ENCODE peak calls at places on chromosomes 12 and 14, in five cellular contexts. O is AG09309, E is fibroblast of pulmonary artery, V is GM12865, U is ovary. S is an unnamed sample.

GRCh38 chr12:92064420-92064819 is 81.2 kb downstream of the BTG1 start:
- DNase-seq in O (no peak), E (no peak), V (no peak), U (no peak), S (no peak)

GRCh38 chr14:26595922-26596721 is 1.7 kb downstream of the NOVA1 start:
- DNase-seq in O (no peak), E (peak; percentile 39), V (no peak), U (no peak), S (no peak)

GRCh38 chr14:39228044-39228443 is 5.7 kb upstream of the MIA2 start:
- DNase-seq in O (no peak), E (no peak), V (no peak), U (no peak), S (no peak)

GRCh38 chr12:109879332-109880048 is 851 bp downstream of the GLTP start:
- DNase-seq in O (no peak), E (peak; percentile 24), V (no peak), U (no peak), S (no peak)

GRCh38 chr14:102644523-102644922 is 52.1 kb downstream of the RCOR1 start:
- DNase-seq in O (no peak), E (no peak), V (no peak), U (no peak), S (no peak)

GRCh38 chr12:14892726-14893442 is 7.2 kb upstream of the MGP start:
- DNase-seq in O (no peak), E (peak; percentile 71), V (peak; percentile 22), U (peak; percentile 56), S (no peak)

GRCh38 chr12:105106621-105107020 is 910 bp upstream of the WASHC4 start:
- DNase-seq in O (no peak), E (no peak), V (no peak), U (no peak), S (no peak)

GRCh38 chr12:56082382-56082781 is 2.4 kb downstream of the ERBB3 start:
- DNase-seq in O (no peak), E (no peak), V (no peak), U (no peak), S (no peak)

GRCh38 chr14:42617005-42617404 is 1010.3 kb downstream of the LRFN5 start:
- DNase-seq in O (no peak), E (no peak), V (no peak), U (no peak), S (no peak)

GRCh38 chr12:54217774-54218221 is 29.0 kb upstream of the SMUG1 start:
- DNase-seq in O (no peak), E (peak; percentile 18), V (peak; percentile 80), U (peak; percentile 76), S (no peak)

GRCh38 chr12:54214553-54215374 is 26.0 kb upstream of the SMUG1 start:
- DNase-seq in O (peak; percentile 54), E (peak; percentile 91), V (peak; percentile 95), U (peak; percentile 88), S (peak; percentile 65)

GRCh38 chr12:54216580-54217308 is 28.0 kb upstream of the SMUG1 start:
- DNase-seq in O (no peak), E (peak; percentile 79), V (peak; percentile 89), U (peak; percentile 74), S (peak; percentile 62)

GRCh38 chr12:54217309-54217661 is 28.5 kb upstream of the SMUG1 start:
- DNase-seq in O (no peak), E (no peak), V (no peak), U (no peak), S (no peak)

DNA sequence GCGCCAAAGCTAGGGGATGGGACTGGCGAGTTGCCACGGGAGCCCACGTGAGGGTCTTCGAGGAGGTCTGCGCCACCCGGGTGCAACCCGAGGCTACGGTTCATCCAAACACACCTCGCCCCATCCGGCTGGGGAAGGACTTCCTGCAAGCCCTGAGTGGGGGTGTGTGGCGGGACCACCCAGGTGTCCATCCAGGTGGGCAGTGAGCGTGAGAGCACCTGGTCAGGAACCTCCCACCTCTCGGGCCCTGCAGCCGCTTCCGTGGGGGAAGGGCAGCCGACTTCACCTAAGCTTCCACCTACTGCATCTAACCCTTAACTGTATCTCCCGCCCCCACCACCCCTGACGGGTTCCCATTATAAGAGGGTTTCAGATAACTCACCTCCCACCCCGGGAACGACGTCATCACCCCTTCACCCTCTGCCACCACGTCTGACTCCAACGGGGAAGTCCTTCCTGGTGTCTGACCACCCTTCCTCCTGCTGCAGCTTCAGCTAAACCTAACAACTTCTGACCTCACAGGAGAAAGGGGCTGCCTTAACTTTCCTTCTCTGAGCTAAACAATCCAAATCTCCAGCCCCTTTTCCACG is 27.3 kb upstream of the SMUG1 start:
- DNase-seq in O (no peak), E (no peak), V (peak; percentile 51), U (peak; percentile 58), S (no peak)
- H3K4me3 ChIP-seq in O (no peak overlapping the region), E (no peak overlapping the region), V (peak overlapping the region; percentile 41), U (no peak overlapping the region), S (peak overlapping the region; percentile 23)

GRCh38 chr12:3333583-3333982 is 157.4 kb upstream of the PRMT8 start:
- DNase-seq in O (no peak), E (peak; percentile 7), V (no peak), U (no peak), S (no peak)
- TF ChIP-seq CTCF in O (no peak), E (no peak), V (no peak), U (no peak), S (no peak)

GRCh38 chr12:118455327-118455726 is 79.0 kb downstream of the SUDS3 start:
- DNase-seq in O (no peak), E (no peak), V (no peak), U (no peak), S (no peak)
- H3K4me3 ChIP-seq in O (no peak overlapping the region), E (no peak overlapping the region), V (no peak overlapping the region), U (no peak overlapping the region), S (no peak overlapping the region)

GRCh38 chr12:121005346-121005815 is 10.9 kb downstream of the C12orf43 start:
- DNase-seq in O (no peak), E (peak; percentile 55), V (peak; percentile 60), U (no peak), S (no peak)
- TF ChIP-seq CTCF in O (peak; percentile 75), E (peak; percentile 69), V (peak; percentile 74), U (no peak), S (peak; percentile 85)

DNA sequence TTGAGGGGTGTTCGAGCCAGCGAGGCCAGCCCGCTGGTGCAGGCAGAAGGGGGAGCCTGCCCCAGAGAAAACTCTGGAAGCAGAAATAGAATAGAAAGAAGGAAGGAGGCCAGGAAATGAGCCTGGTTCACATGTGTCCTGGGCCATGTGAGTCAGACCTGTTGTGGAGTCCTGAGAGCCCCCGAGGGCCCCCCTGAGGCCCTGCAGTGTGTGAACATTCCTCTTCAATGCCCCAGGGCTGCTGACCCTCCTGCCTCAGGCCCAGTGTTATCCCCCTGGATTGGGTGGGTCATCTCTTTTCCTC is 174 bp upstream of the LRP1-AS start:
- DNase-seq in O (no peak), E (peak; percentile 68), V (no peak), U (no peak), S (no peak)
- H3K4me3 ChIP-seq in O (no peak overlapping the region), E (no peak overlapping the region), V (no peak overlapping the region), U (no peak overlapping the region), S (no peak overlapping the region)

GRCh38 chr12:129538137-129538536 is 365.7 kb downstream of the TMEM132D start:
- DNase-seq in O (no peak), E (no peak), V (no peak), U (no peak), S (no peak)

GRCh38 chr12:129532082-129532481 is 371.7 kb downstream of the TMEM132D start:
- DNase-seq in O (no peak), E (no peak), V (no peak), U (no peak), S (no peak)

GRCh38 chr12:129532707-129533499 is 370.9 kb downstream of the TMEM132D start:
- DNase-seq in O (no peak), E (no peak), V (no peak), U (no peak), S (no peak)

GRCh38 chr12:129531004-129531403 is 372.8 kb downstream of the TMEM132D start:
- DNase-seq in O (no peak), E (no peak), V (peak; percentile 13), U (no peak), S (no peak)

DNA sequence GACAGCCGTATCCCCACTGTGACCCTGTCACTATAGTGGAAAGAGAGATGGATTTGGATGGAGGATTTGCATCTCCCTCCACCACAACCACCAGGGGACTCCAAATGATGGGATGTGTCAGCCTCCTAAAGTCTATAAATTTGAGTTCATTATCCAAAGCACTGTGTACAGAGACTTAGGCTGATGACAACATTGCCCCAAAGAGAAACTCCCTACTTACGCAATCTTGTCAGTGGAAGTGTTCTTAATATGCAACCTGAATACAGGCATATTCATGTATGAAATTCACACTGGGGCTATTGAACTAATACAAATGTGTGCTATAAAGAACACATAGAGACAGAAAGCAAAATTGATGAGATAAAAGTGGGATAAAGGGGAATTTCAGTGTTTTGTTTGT is 368.5 kb downstream of the TMEM132D start:
- DNase-seq in O (no peak), E (no peak), V (no peak), U (no peak), S (no peak)
- TF ChIP-seq CTCF in O (no peak), E (no peak), V (no peak), U (no peak), S (no peak)

GRCh38 chr14:43803076-43803689 is 703.9 kb downstream of the FSCB start:
- DNase-seq in O (no peak), E (no peak), V (peak; percentile 1), U (no peak), S (no peak)
- H3K4me3 ChIP-seq in O (no peak overlapping the region), E (no peak overlapping the region), V (no peak overlapping the region), U (no peak overlapping the region), S (no peak overlapping the region)